ENCODE peak calls at places on chromosomes 4 and X, in four cellular contexts. T is hepatocyte, M is suprapubic skin, A is heart right ventricle. Z is an unnamed sample.

GRCh38 chr4:184911310-184911709 is 85.5 kb upstream of the ACSL1 start:
- DNase-seq in T (peak), M (no peak), A (no peak), Z (peak)

GRCh38 chr4:15197005-15197404 is 194.7 kb downstream of the CPEB2 start:
- DNase-seq in T (peak), M (no peak), A (no peak), Z (peak)

GRCh38 chr4:55393461-55394320 is 2.1 kb upstream of the TMEM165 start:
- DNase-seq in T (no peak), M (no peak), A (no peak), Z (no peak)

GRCh38 chrX:155997436-155997835 is at the start of gene IL9R:
- DNase-seq in T (no peak), M (no peak), A (no peak), Z (no peak)

GRCh38 chr4:140568507-140569306 is at the start of gene UCP1:
- DNase-seq in T (peak), M (no peak), A (peak), Z (no peak)

GRCh38 chr4:105679186-105679585 is 29.3 kb downstream of the INTS12 start:
- DNase-seq in T (no peak), M (no peak), A (no peak), Z (no peak)

GRCh38 chr4:165009493-165010227 is 22.1 kb upstream of the TRIM60 start:
- DNase-seq in T (no peak), M (no peak), A (no peak), Z (no peak)

GRCh38 chrX:97860206-97860605 is 976.5 kb downstream of the RPA4 start:
- DNase-seq in T (no peak), M (no peak), A (no peak), Z (peak)

GRCh38 chrX:63350551-63350950 is 581 bp downstream of the SPIN4 start:
- DNase-seq in T (peak), M (no peak), A (peak), Z (peak)

GRCh38 chrX:153687121-153688039 is at the start of gene SLC6A8:
- DNase-seq in T (peak), M (peak), A (peak), Z (peak)

GRCh38 chr4:42313872-42314271 is 83.4 kb upstream of the SHISA3 start:
- DNase-seq in T (peak), M (no peak), A (no peak), Z (no peak)

GRCh38 chr4:1445716-1446445 is 39.6 kb upstream of the NKX1-1 start:
- DNase-seq in T (no peak), M (no peak), A (no peak), Z (no peak)

GRCh38 chrX:15607067-15607466 is 6.3 kb upstream of the ACE2 start:
- DNase-seq in T (no peak), M (no peak), A (no peak), Z (no peak)

GRCh38 chrX:52271212-52271611 is 86.5 kb downstream of the MAGED4 start:
- DNase-seq in T (peak), M (no peak), A (no peak), Z (no peak)

GRCh38 chr4:175109933-175110332 is 191.8 kb downstream of the ADAM29 start:
- DNase-seq in T (no peak), M (no peak), A (no peak), Z (no peak)

GRCh38 chr4:148962539-148963290 is 520.5 kb upstream of the NR3C2 start:
- DNase-seq in T (no peak), M (no peak), A (no peak), Z (peak)

GRCh38 chr4:78379991-78380739 is 171.4 kb upstream of the ANXA3 start:
- DNase-seq in T (peak), M (no peak), A (no peak), Z (peak)

GRCh38 chrX:44157858-44158257 is 184.7 kb upstream of the NDP start:
- DNase-seq in T (no peak), M (no peak), A (no peak), Z (no peak)

GRCh38 chrX:151977009-151977408 is 2.5 kb upstream of the GABRE start:
- DNase-seq in T (no peak), M (no peak), A (no peak), Z (no peak)

GRCh38 chrX:155061770-155062169 is 9.2 kb downstream of the CMC4 start:
- DNase-seq in T (no peak), M (no peak), A (no peak), Z (no peak)

GRCh38 chrX:148133099-148133725 is 152.1 kb downstream of the FMR1NB start:
- DNase-seq in T (no peak), M (no peak), A (no peak), Z (no peak)

GRCh38 chr4:73451978-73452747 is 16.1 kb downstream of the AFP start:
- DNase-seq in T (no peak), M (no peak), A (no peak), Z (no peak)

GRCh38 chrX:106894392-106894909 is 8.7 kb downstream of the RIPPLY1 start:
- DNase-seq in T (peak), M (no peak), A (peak), Z (peak)

GRCh38 chr4:6852582-6852981 is 57.0 kb upstream of the TBC1D14 start:
- DNase-seq in T (no peak), M (no peak), A (no peak), Z (no peak)

GRCh38 chrX:112668476-112669404 is 11.0 kb downstream of the LHFPL1 start:
- DNase-seq in T (no peak), M (no peak), A (no peak), Z (no peak)

GRCh38 chr4:87478732-87479250 is 50.4 kb downstream of the SPARCL1 start:
- DNase-seq in T (no peak), M (no peak), A (no peak), Z (no peak)

GRCh38 chr4:87481342-87481741 is 47.8 kb downstream of the SPARCL1 start:
- DNase-seq in T (no peak), M (no peak), A (no peak), Z (no peak)

DNA sequence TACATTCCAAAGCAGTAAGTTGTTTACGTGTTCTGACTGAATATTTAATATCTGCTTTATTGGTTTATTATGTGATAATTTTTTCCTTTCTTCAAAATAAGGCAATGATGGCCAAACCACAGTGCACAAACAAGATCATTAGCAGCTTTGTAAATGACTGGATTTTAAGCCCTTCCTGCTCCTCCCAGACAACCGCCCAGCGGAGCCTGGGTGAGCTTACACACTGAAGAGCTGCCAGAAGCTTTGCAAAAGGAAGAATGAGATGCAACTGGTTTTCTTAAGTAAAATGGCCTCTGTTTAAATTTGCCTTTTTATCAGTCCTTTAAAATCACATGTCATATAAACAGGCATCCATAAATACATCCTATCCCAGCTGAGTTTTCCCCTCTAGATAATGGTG is 52.2 kb downstream of the SPARCL1 start:
- DNase-seq in T (no peak), M (no peak), A (no peak), Z (no peak)
- H3K27ac ChIP-seq in T (no peak), M (no peak), A (peak), Z (no peak)

DNA sequence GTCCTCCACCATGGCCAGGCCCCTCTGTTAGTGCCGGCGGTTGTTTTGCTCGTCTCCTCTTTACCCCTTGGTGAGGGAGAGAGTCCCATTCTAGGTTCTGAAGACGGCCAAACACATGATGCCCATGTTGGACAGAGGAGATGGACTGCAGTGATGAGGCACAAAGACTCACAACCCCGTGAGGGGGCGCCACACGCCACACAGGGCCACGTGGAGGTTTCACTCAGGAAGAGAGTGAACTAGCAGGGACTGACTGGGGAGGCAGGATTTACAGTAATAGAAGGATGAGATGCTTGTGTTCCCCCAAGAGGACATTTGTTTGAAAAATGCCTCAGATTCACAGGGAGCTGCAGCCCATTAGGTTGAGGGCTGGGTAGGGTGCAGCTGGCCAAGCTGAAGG is 655.3 kb upstream of the FRG1 start:
- DNase-seq in T (no peak), M (no peak), A (no peak), Z (no peak)
- TF ChIP-seq CTCF in T (no peak), M (no peak), A (no peak), Z (no peak)

GRCh38 chr4:79492148-79492547 is 84.1 kb upstream of the GK2 start:
- DNase-seq in T (no peak), M (no peak), A (peak), Z (no peak)
- H3K27ac ChIP-seq in T (no peak), M (no peak), A (peak), Z (no peak)

DNA sequence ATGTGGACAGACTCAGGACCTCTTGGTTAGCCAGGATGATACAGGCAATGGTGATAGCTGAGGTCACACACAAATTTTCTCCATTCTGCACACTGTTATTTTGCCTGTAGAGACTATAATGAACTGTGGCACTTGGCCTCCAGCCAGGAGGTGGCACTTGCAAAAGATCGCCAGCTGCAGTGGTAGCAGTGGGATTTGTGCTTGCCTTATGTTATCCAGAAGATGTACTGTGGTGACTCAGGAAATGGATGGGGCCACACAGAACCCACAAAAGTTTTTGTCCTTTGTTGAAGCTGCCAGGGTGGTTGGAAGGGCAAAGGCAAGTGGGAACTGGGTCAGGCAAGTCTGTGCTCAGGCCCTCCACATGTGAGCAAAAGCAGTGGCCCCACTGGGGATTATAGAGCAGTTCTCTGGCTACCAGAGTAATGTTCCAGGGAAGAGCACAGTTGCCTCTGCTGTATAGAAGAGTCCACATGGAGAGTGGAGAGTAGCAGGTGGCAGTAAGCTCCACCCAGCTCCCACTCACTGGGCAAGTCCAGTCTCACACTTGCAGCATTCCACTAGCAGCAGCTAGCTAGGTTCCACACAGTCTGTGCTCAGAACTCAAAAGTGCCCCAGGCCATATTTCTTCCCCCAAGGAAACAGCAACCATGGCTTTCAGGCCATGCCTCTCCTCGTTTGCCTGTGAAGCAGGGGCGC is 5.9 kb upstream of the C4orf17 start:
- DNase-seq in T (no peak), M (no peak), A (no peak), Z (no peak)
- TF ChIP-seq CTCF in T (no peak), M (no peak), A (no peak), Z (no peak)

DNA sequence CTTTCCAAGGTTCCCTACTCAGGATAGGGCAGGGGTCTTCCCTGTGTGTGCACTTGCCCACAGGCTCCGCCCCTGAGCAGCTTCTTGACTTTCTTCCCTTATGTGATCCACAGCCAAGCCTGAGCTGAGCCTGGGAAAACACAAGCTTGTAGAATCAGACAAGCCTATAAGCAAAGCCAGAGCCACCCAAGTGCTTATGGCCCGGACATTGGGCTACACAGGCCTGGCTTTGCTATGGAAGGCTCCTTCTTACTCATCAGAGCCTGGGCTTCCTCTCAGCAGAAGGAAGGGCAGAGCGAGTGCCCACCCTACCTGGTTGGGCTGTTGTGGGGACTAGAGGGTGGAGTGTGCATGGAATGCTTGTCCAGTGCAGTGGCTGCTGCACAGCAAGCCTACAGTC is 1.3 kb upstream of the TNIP2 start:
- DNase-seq in T (no peak), M (no peak), A (no peak), Z (no peak)
- H3K27ac ChIP-seq in T (no peak), M (no peak), A (no peak), Z (peak)

GRCh38 chr4:60590116-60590515 is 610.0 kb upstream of the ADGRL3 start:
- DNase-seq in T (no peak), M (no peak), A (no peak), Z (no peak)
- TF ChIP-seq CTCF in T (no peak), M (no peak), A (no peak), Z (no peak)

DNA sequence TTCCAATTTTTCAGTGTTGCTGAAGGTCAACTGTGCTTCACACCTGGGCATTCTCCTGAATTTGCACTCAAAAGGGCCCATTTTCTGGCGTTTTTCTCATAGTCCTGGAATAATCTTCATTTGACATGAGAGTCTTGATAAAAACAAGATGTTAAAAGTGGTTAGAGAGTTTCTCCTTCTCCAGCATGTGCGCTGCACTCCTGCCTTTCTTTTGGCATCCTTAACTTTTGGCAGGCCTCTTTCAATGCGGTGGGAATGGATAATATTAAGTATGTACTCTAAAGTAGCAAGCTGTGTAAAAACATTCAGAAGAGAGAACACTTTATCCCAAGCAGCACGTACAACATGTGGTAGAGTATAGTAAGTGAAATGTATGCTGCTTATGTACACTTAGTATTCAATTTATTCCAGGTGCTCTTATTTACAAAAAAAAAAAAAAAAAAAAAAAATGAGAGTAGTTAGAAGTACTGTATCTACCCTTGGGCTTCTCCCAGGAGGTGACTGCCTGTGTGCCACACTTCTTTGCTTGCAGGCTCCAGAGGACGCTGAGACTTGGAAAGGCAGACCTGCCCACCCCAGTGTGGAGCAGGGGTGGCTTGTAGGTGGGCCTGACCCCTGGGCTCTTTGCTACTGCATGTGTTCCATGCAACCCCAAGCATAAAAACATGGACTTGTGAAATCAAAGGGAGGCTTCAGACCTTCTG is 3.9 kb downstream of the FGF2 start:
- DNase-seq in T (peak), M (no peak), A (no peak), Z (no peak)
- H3K27ac ChIP-seq in T (peak), M (no peak), A (no peak), Z (peak)